ENCODE peak calls at places on chromosomes 4 and X, in ten cellular contexts. G, S, U, J, O, H, Y, E, T and L are unnamed samples.

GRCh38 chr4:132593717-132594400 is 555.2 kb upstream of the PCDH10 start:
- DNase-seq in G (no peak), H (no peak), U (no peak), J (peak), S (no peak), E (no peak), O (no peak), T (no peak), Y (no peak), L (no peak)

GRCh38 chrX:48815266-48815665 is 11.0 kb upstream of the ERAS start:
- DNase-seq in Y (no peak), E (no peak), J (no peak), U (no peak), H (no peak), S (no peak), O (no peak), T (no peak), G (no peak), L (no peak)

GRCh38 chr4:76703676-76704075 is 194.3 kb downstream of the SOWAHB start:
- DNase-seq in H (no peak), G (no peak), E (no peak), O (peak), Y (no peak), T (no peak), J (peak), U (no peak), S (peak), L (peak)

GRCh38 chr4:108337923-108338322 is 169.2 kb upstream of the LEF1 start:
- DNase-seq in O (peak), T (no peak), J (peak), S (peak), Y (peak), G (no peak), E (no peak), U (no peak), H (no peak), L (no peak)

GRCh38 chrX:141468940-141469339 is 115.6 kb downstream of the SPANXA1 start:
- DNase-seq in E (no peak), Y (peak), T (no peak), U (no peak), J (peak), O (peak), S (peak), G (no peak), H (no peak), L (peak)

GRCh38 chr4:41709844-41710481 is 38.6 kb downstream of the PHOX2B start:
- DNase-seq in J (peak), E (no peak), O (peak), U (no peak), G (no peak), S (peak), H (peak), T (no peak), Y (peak), L (peak)

GRCh38 chrX:105515561-105515960 is 295.1 kb upstream of the TEX13A start:
- DNase-seq in G (no peak), S (no peak), Y (no peak), U (no peak), E (no peak), O (no peak), T (no peak), J (peak), H (no peak), L (no peak)

GRCh38 chr4:145452447-145453162 is 29.0 kb upstream of the SMAD1 start:
- DNase-seq in O (no peak), G (no peak), S (no peak), E (no peak), H (no peak), Y (no peak), J (peak), T (no peak), U (no peak), L (peak)

GRCh38 chr4:85776091-85776490 is 301.1 kb downstream of the ARHGAP24 start:
- DNase-seq in T (no peak), E (no peak), O (peak), Y (no peak), G (no peak), S (peak), H (no peak), U (no peak), J (peak), L (no peak)

GRCh38 chr4:16082424-16083216 is 1.2 kb downstream of the PROM1 start:
- DNase-seq in J (peak), Y (no peak), E (no peak), H (no peak), O (peak), G (peak), S (no peak), T (peak), U (no peak), L (no peak)

GRCh38 chr4:74033721-74034120 is 4.8 kb downstream of the CXCL3 start:
- DNase-seq in O (peak), H (no peak), G (no peak), J (peak), S (peak), T (no peak), U (no peak), Y (peak), E (no peak), L (peak)

GRCh38 chr4:11197942-11198341 is 230.8 kb downstream of the HS3ST1 start:
- DNase-seq in T (no peak), J (no peak), E (no peak), G (no peak), S (no peak), H (no peak), U (no peak), O (no peak), Y (no peak), L (no peak)

GRCh38 chr4:967113-968104 is 6.0 kb downstream of the DGKQ start:
- DNase-seq in H (no peak), T (no peak), G (peak), O (no peak), E (no peak), Y (no peak), U (no peak), J (no peak), S (no peak), L (no peak)

GRCh38 chrX:39328661-39329060 is 527.4 kb downstream of the MID1IP1 start:
- DNase-seq in J (no peak), H (no peak), Y (no peak), G (no peak), S (no peak), E (no peak), U (no peak), O (no peak), T (no peak), L (no peak)

GRCh38 chrX:3191821-3192220 is 150.6 kb downstream of the ARSF start:
- DNase-seq in J (peak), H (no peak), E (no peak), Y (no peak), O (no peak), T (no peak), G (no peak), U (no peak), S (peak), L (no peak)

GRCh38 chrX:71098951-71099506 is 3.4 kb downstream of the FOXO4 start:
- DNase-seq in G (no peak), J (no peak), Y (no peak), O (no peak), H (no peak), E (no peak), S (no peak), T (no peak), U (no peak), L (no peak)

GRCh38 chr4:26424143-26424542 is 66.1 kb downstream of the CCKAR start:
- DNase-seq in H (no peak), T (no peak), O (no peak), S (no peak), G (no peak), U (no peak), J (peak), Y (no peak), E (no peak), L (no peak)

GRCh38 chr4:17033256-17034245 is 135.1 kb upstream of the LDB2 start:
- DNase-seq in H (no peak), S (peak), E (no peak), J (peak), Y (no peak), T (no peak), O (peak), U (no peak), G (no peak), L (no peak)

GRCh38 chr4:151226004-151226932 is 50.7 kb upstream of the PRSS48 start:
- DNase-seq in S (peak), J (peak), H (no peak), T (no peak), G (no peak), U (no peak), O (peak), E (no peak), Y (peak), L (peak)